ENCODE peak calls at places on chromosomes 2 and 18, in five cellular contexts. F, C, P, L and K are unnamed samples.

GRCh38 chr2:229713371-229714079 is 830 bp downstream of the DNER start:
- DNase-seq in F (peak; percentile 77), C (peak; percentile 58), P (no peak), L (no peak), K (no peak)

GRCh38 chr18:489244-490023 is 11.1 kb downstream of the COLEC12 start:
- DNase-seq in F (no peak), C (no peak), P (no peak), L (peak; percentile 29), K (no peak)

GRCh38 chr2:239227661-239228371 is 173.0 kb downstream of the HDAC4 start:
- DNase-seq in F (no peak), C (no peak), P (no peak), L (no peak), K (no peak)

GRCh38 chr2:231288535-231289078 is 90.2 kb downstream of the ARMC9 start:
- DNase-seq in F (no peak), C (no peak), P (no peak), L (no peak), K (no peak)

GRCh38 chr18:58097127-58097906 is 53.3 kb downstream of the NEDD4L start:
- DNase-seq in F (no peak), C (no peak), P (no peak), L (no peak), K (no peak)

GRCh38 chr2:204451766-204452165 is 93.5 kb upstream of the PARD3B start:
- DNase-seq in F (no peak), C (no peak), P (no peak), L (no peak), K (no peak)

GRCh38 chr2:45224996-45225380 is 215.7 kb upstream of the SIX2 start:
- DNase-seq in F (no peak), C (no peak), P (no peak), L (no peak), K (no peak)

GRCh38 chr2:20621366-20622295 is 29.3 kb downstream of the HS1BP3 start:
- DNase-seq in F (no peak), C (no peak), P (no peak), L (no peak), K (no peak)

GRCh38 chr18:42883177-42883576 is 232.3 kb downstream of the RIT2 start:
- DNase-seq in F (no peak), C (no peak), P (no peak), L (no peak), K (no peak)

GRCh38 chr2:31221549-31221948 is 4.2 kb upstream of the CAPN14 start:
- DNase-seq in F (no peak), C (no peak), P (no peak), L (no peak), K (no peak)

GRCh38 chr18:70289351-70290330 is 796 bp downstream of the SOCS6 start:
- DNase-seq in F (peak; percentile 12), C (peak; percentile 44), P (no peak), L (no peak), K (no peak)

GRCh38 chr2:231642631-231643493 is 50.2 kb downstream of the TEX44 start:
- DNase-seq in F (no peak), C (peak; percentile 92), P (peak; percentile 96), L (peak; percentile 95), K (peak; percentile 94)

GRCh38 chr2:12728221-12728777 is 11.6 kb downstream of the TRIB2 start:
- DNase-seq in F (no peak), C (no peak), P (no peak), L (no peak), K (no peak)

GRCh38 chr18:24811963-24812681 is 351.7 kb downstream of the HRH4 start:
- DNase-seq in F (no peak), C (no peak), P (no peak), L (peak; percentile 9), K (peak; percentile 25)

GRCh38 chr18:70464343-70465114 is 175.7 kb downstream of the SOCS6 start:
- DNase-seq in F (peak; percentile 83), C (peak; percentile 76), P (no peak), L (peak; percentile 37), K (no peak)

GRCh38 chr2:47607315-47608061 is 175.5 kb upstream of the MSH6 start:
- DNase-seq in F (no peak), C (no peak), P (no peak), L (no peak), K (no peak)

GRCh38 chr2:102460467-102460866 is 12.6 kb upstream of the SLC9A4 start:
- DNase-seq in F (no peak), C (no peak), P (no peak), L (no peak), K (no peak)

GRCh38 chr2:162114291-162114690 is 37.8 kb downstream of the GCG start:
- DNase-seq in F (no peak), C (no peak), P (no peak), L (no peak), K (no peak)

GRCh38 chr2:182883451-182883850 is 17.0 kb upstream of the FRZB start:
- DNase-seq in F (no peak), C (no peak), P (no peak), L (no peak), K (no peak)

GRCh38 chr2:230902180-230902899 is 22.7 kb downstream of the GPR55 start:
- DNase-seq in F (no peak), C (peak; percentile 50), P (no peak), L (peak; percentile 54), K (peak; percentile 24)

GRCh38 chr2:235458839-235459273 is 35.0 kb upstream of the AGAP1 start:
- DNase-seq in F (no peak), C (peak; percentile 63), P (peak; percentile 81), L (no peak), K (no peak)

GRCh38 chr18:58041633-58042032 is 2.4 kb upstream of the NEDD4L start:
- DNase-seq in F (no peak), C (no peak), P (no peak), L (no peak), K (no peak)

GRCh38 chr2:231929961-231930600 is 3.9 kb upstream of the NPPC start:
- DNase-seq in F (no peak), C (peak; percentile 34), P (no peak), L (no peak), K (no peak)

GRCh38 chr2:111119004-111119846 is 1.5 kb upstream of the BCL2L11 start:
- DNase-seq in F (no peak), C (no peak), P (no peak), L (no peak), K (no peak)